ENCODE peak calls at places on chromosome 18, in five cellular contexts. L is upper lobe of left lung, D is brain microvascular endothelial cell, R is GM20000, U is 8988T. O is an unnamed sample.

GRCh38 chr18:45456076-45457066 is 158.9 kb upstream of the SLC14A2 start:
- DNase-seq in R (no peak), D (no peak), L (no peak), U (no peak), O (no peak)

GRCh38 chr18:10900435-10900834 is 248.9 kb downstream of the PIEZO2 start:
- DNase-seq in D (no peak), U (no peak), L (no peak), R (no peak), O (no peak)

GRCh38 chr18:58045265-58046086 is 1.4 kb downstream of the NEDD4L start:
- DNase-seq in U (no peak), L (peak; percentile 90), D (no peak), R (peak; percentile 32), O (peak; percentile 77)

GRCh38 chr18:40789286-40789685 is 1165.7 kb upstream of the PIK3C3 start:
- DNase-seq in U (no peak), R (no peak), L (no peak), D (no peak), O (no peak)

GRCh38 chr18:58010265-58010664 is 33.8 kb upstream of the NEDD4L start:
- DNase-seq in L (no peak), U (no peak), D (no peak), R (no peak), O (no peak)

GRCh38 chr18:38459086-38459485 is 893.5 kb upstream of the CELF4 start:
- DNase-seq in R (no peak), L (peak; percentile 15), D (no peak), U (no peak), O (no peak)

GRCh38 chr18:22601481-22601880 is 183.8 kb upstream of the CTAGE1 start:
- DNase-seq in R (no peak), U (no peak), D (no peak), L (no peak), O (no peak)

GRCh38 chr18:28086530-28087172 is 90.3 kb downstream of the CDH2 start:
- DNase-seq in U (no peak), D (peak; percentile 47), R (no peak), L (no peak), O (no peak)

GRCh38 chr18:25503567-25504081 is 151.7 kb upstream of the ZNF521 start:
- DNase-seq in L (no peak), U (no peak), D (peak; percentile 74), R (no peak), O (peak; percentile 23)

GRCh38 chr18:23437357-23438045 is 15.6 kb upstream of the RIOK3 start:
- DNase-seq in L (peak; percentile 99), R (peak; percentile 85), D (peak; percentile 70), U (peak; percentile 86), O (peak; percentile 69)

GRCh38 chr18:55841314-55841713 is 253.3 kb upstream of the TCF4 start:
- DNase-seq in D (no peak), L (no peak), R (no peak), U (no peak), O (no peak)

GRCh38 chr18:24979223-24979622 is 372.7 kb downstream of the ZNF521 start:
- DNase-seq in D (no peak), U (no peak), R (no peak), L (no peak), O (no peak)

GRCh38 chr18:45166341-45167108 is 448.8 kb upstream of the SLC14A2 start:
- DNase-seq in R (no peak), U (no peak), D (peak; percentile 91), L (no peak), O (no peak)